ENCODE peak calls at places on chromosomes 4 and X, in nine cellular contexts. One of them, this sample, is unnamed.

GRCh38 chr4:121951570-121952110 is at the start of gene TRPC3:
- DNase-seq in transverse colon: peak
- DNase-seq in stomach: peak
- DNase-seq in A549: no peak
- DNase-seq in sigmoid colon: peak
- DNase-seq in upper lobe of left lung: no peak
- DNase-seq in K562: peak
- DNase-seq in suprapubic skin: peak
- DNase-seq in ovary: peak
- DNase-seq in this sample: no peak

GRCh38 chr4:6987566-6987920 is 55.6 kb upstream of the TADA2B start:
- DNase-seq in transverse colon: no peak
- DNase-seq in ovary: no peak
- DNase-seq in sigmoid colon: no peak
- DNase-seq in upper lobe of left lung: no peak
- DNase-seq in K562: peak
- DNase-seq in suprapubic skin: no peak
- DNase-seq in A549: no peak
- DNase-seq in stomach: no peak
- DNase-seq in this sample: no peak

GRCh38 chr4:120920666-120921065 is 1.9 kb downstream of the PRDM5 start:
- DNase-seq in K562: no peak
- DNase-seq in transverse colon: no peak
- DNase-seq in sigmoid colon: no peak
- DNase-seq in stomach: no peak
- DNase-seq in A549: no peak
- DNase-seq in upper lobe of left lung: no peak
- DNase-seq in suprapubic skin: no peak
- DNase-seq in ovary: no peak
- DNase-seq in this sample: no peak

GRCh38 chr4:82097504-82097903 is 276.3 kb downstream of the HNRNPD start:
- DNase-seq in transverse colon: no peak
- DNase-seq in sigmoid colon: no peak
- DNase-seq in stomach: no peak
- DNase-seq in K562: no peak
- DNase-seq in A549: no peak
- DNase-seq in upper lobe of left lung: no peak
- DNase-seq in suprapubic skin: no peak
- DNase-seq in ovary: no peak
- DNase-seq in this sample: no peak

GRCh38 chrX:109856974-109857373 is 123.9 kb upstream of the ACSL4 start:
- DNase-seq in upper lobe of left lung: no peak
- DNase-seq in K562: peak
- DNase-seq in ovary: no peak
- DNase-seq in sigmoid colon: no peak
- DNase-seq in suprapubic skin: no peak
- DNase-seq in A549: peak
- DNase-seq in transverse colon: no peak
- DNase-seq in stomach: no peak
- DNase-seq in this sample: no peak

GRCh38 chr4:41792166-41792565 is 43.6 kb upstream of the PHOX2B start:
- DNase-seq in upper lobe of left lung: no peak
- DNase-seq in ovary: no peak
- DNase-seq in A549: no peak
- DNase-seq in suprapubic skin: no peak
- DNase-seq in K562: no peak
- DNase-seq in transverse colon: no peak
- DNase-seq in stomach: no peak
- DNase-seq in sigmoid colon: no peak
- DNase-seq in this sample: no peak

GRCh38 chr4:92346289-92346688 is 42.5 kb downstream of the GRID2 start:
- DNase-seq in ovary: no peak
- DNase-seq in sigmoid colon: no peak
- DNase-seq in K562: no peak
- DNase-seq in transverse colon: no peak
- DNase-seq in A549: no peak
- DNase-seq in suprapubic skin: no peak
- DNase-seq in upper lobe of left lung: no peak
- DNase-seq in stomach: no peak
- DNase-seq in this sample: no peak

GRCh38 chr4:83114576-83114975 is at the start of gene PLAC8:
- DNase-seq in suprapubic skin: no peak
- DNase-seq in stomach: peak
- DNase-seq in sigmoid colon: no peak
- DNase-seq in ovary: no peak
- DNase-seq in K562: no peak
- DNase-seq in transverse colon: peak
- DNase-seq in A549: no peak
- DNase-seq in upper lobe of left lung: no peak
- DNase-seq in this sample: no peak

GRCh38 chr4:151569650-151570049 is 160.7 kb downstream of the FHIP1A start:
- DNase-seq in sigmoid colon: no peak
- DNase-seq in stomach: no peak
- DNase-seq in suprapubic skin: no peak
- DNase-seq in upper lobe of left lung: peak
- DNase-seq in A549: no peak
- DNase-seq in transverse colon: no peak
- DNase-seq in ovary: no peak
- DNase-seq in K562: no peak
- DNase-seq in this sample: no peak

GRCh38 chrX:13598877-13599276 is 29.5 kb downstream of the EGFL6 start:
- DNase-seq in A549: peak
- DNase-seq in upper lobe of left lung: no peak
- DNase-seq in K562: peak
- DNase-seq in ovary: no peak
- DNase-seq in transverse colon: no peak
- DNase-seq in stomach: no peak
- DNase-seq in sigmoid colon: no peak
- DNase-seq in suprapubic skin: no peak
- DNase-seq in this sample: no peak

GRCh38 chr4:78168029-78168428 is 110.9 kb downstream of the FRAS1 start:
- DNase-seq in suprapubic skin: no peak
- DNase-seq in stomach: no peak
- DNase-seq in upper lobe of left lung: no peak
- DNase-seq in K562: no peak
- DNase-seq in transverse colon: no peak
- DNase-seq in ovary: no peak
- DNase-seq in A549: no peak
- DNase-seq in sigmoid colon: no peak
- DNase-seq in this sample: no peak

GRCh38 chr4:1859389-1859753 is 3.4 kb upstream of the LETM1 start:
- DNase-seq in sigmoid colon: no peak
- DNase-seq in transverse colon: no peak
- DNase-seq in A549: no peak
- DNase-seq in suprapubic skin: no peak
- DNase-seq in stomach: no peak
- DNase-seq in K562: no peak
- DNase-seq in upper lobe of left lung: no peak
- DNase-seq in ovary: no peak
- DNase-seq in this sample: no peak

GRCh38 chr4:186622788-186623464 is 67.6 kb upstream of the MTNR1A start:
- DNase-seq in suprapubic skin: no peak
- DNase-seq in upper lobe of left lung: no peak
- DNase-seq in K562: no peak
- DNase-seq in sigmoid colon: no peak
- DNase-seq in A549: no peak
- DNase-seq in ovary: no peak
- DNase-seq in stomach: no peak
- DNase-seq in transverse colon: no peak
- DNase-seq in this sample: no peak

GRCh38 chr4:169210516-169211108 is 60.1 kb downstream of the SH3RF1 start:
- DNase-seq in sigmoid colon: no peak
- DNase-seq in stomach: no peak
- DNase-seq in upper lobe of left lung: no peak
- DNase-seq in ovary: no peak
- DNase-seq in transverse colon: no peak
- DNase-seq in suprapubic skin: no peak
- DNase-seq in K562: no peak
- DNase-seq in A549: no peak
- DNase-seq in this sample: no peak

GRCh38 chr4:11505225-11505971 is 76.7 kb upstream of the HS3ST1 start:
- DNase-seq in sigmoid colon: no peak
- DNase-seq in transverse colon: peak
- DNase-seq in A549: peak
- DNase-seq in suprapubic skin: no peak
- DNase-seq in K562: no peak
- DNase-seq in ovary: no peak
- DNase-seq in upper lobe of left lung: no peak
- DNase-seq in stomach: peak
- DNase-seq in this sample: no peak

GRCh38 chr4:129239088-129239487 is 143.1 kb downstream of the C4orf33 start:
- DNase-seq in ovary: no peak
- DNase-seq in K562: no peak
- DNase-seq in upper lobe of left lung: no peak
- DNase-seq in sigmoid colon: no peak
- DNase-seq in stomach: no peak
- DNase-seq in suprapubic skin: no peak
- DNase-seq in A549: peak
- DNase-seq in transverse colon: peak
- DNase-seq in this sample: no peak

GRCh38 chr4:1864076-1865008 is 6.9 kb upstream of the NSD2 start:
- DNase-seq in suprapubic skin: no peak
- DNase-seq in stomach: no peak
- DNase-seq in A549: no peak
- DNase-seq in ovary: no peak
- DNase-seq in transverse colon: no peak
- DNase-seq in upper lobe of left lung: no peak
- DNase-seq in sigmoid colon: no peak
- DNase-seq in K562: no peak
- DNase-seq in this sample: no peak

GRCh38 chr4:84167089-84167488 is 332.0 kb downstream of the NKX6-1 start:
- DNase-seq in sigmoid colon: no peak
- DNase-seq in stomach: no peak
- DNase-seq in transverse colon: no peak
- DNase-seq in A549: no peak
- DNase-seq in upper lobe of left lung: no peak
- DNase-seq in ovary: no peak
- DNase-seq in suprapubic skin: no peak
- DNase-seq in K562: no peak
- DNase-seq in this sample: no peak

DNA sequence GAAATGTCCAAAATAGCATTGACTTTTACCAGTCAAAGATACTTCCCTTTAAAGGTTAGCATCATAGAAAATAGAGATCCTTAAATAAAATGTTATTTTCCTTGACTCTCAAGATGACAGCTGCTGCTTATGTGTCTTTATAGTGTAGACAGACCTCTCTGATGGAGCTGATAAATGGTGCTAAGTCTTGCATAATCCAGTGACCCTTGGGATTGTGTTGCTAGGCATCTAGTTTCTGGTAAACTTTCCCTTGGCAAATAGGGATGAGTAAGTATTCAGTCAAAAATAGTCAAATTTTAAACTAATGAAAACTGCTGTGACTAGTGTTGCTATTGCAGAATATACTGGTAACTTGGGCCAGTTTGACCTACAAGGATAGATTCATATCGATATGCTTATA is 53.6 kb downstream of the MBNL3 start:
- DNase-seq in stomach: no peak
- DNase-seq in ovary: no peak
- DNase-seq in sigmoid colon: no peak
- DNase-seq in upper lobe of left lung: no peak
- DNase-seq in suprapubic skin: no peak
- DNase-seq in A549: no peak
- DNase-seq in K562: no peak
- DNase-seq in transverse colon: no peak
- DNase-seq in this sample: no peak
- TF ChIP-seq EP300 in stomach: no peak
- TF ChIP-seq EP300 in ovary: no peak
- TF ChIP-seq EP300 in sigmoid colon: no peak
- TF ChIP-seq EP300 in upper lobe of left lung: no peak
- TF ChIP-seq EP300 in suprapubic skin: no peak
- TF ChIP-seq EP300 in A549: no peak
- TF ChIP-seq EP300 in K562: no peak
- TF ChIP-seq EP300 in transverse colon: no peak
- TF ChIP-seq EP300 in this sample: no peak

GRCh38 chr4:183191630-183192029 is 92.6 kb downstream of the WWC2 start:
- DNase-seq in A549: no peak
- DNase-seq in upper lobe of left lung: no peak
- DNase-seq in suprapubic skin: no peak
- DNase-seq in K562: no peak
- DNase-seq in transverse colon: no peak
- DNase-seq in ovary: no peak
- DNase-seq in sigmoid colon: no peak
- DNase-seq in stomach: no peak
- DNase-seq in this sample: no peak
- TF ChIP-seq POLR2A in A549: no peak
- TF ChIP-seq POLR2A in upper lobe of left lung: no peak
- TF ChIP-seq POLR2A in suprapubic skin: no peak
- TF ChIP-seq POLR2A in K562: no peak
- TF ChIP-seq POLR2A in transverse colon: no peak
- TF ChIP-seq POLR2A in ovary: no peak
- TF ChIP-seq POLR2A in sigmoid colon: no peak
- TF ChIP-seq POLR2A in stomach: no peak
- TF ChIP-seq POLR2A in this sample: no peak

GRCh38 chr4:152657657-152658056 is 22.1 kb downstream of the TMEM154 start:
- DNase-seq in transverse colon: no peak
- DNase-seq in K562: no peak
- DNase-seq in stomach: no peak
- DNase-seq in upper lobe of left lung: no peak
- DNase-seq in A549: no peak
- DNase-seq in sigmoid colon: no peak
- DNase-seq in suprapubic skin: no peak
- DNase-seq in ovary: no peak
- DNase-seq in this sample: no peak
- TF ChIP-seq EP300 in transverse colon: no peak
- TF ChIP-seq EP300 in K562: no peak
- TF ChIP-seq EP300 in stomach: no peak
- TF ChIP-seq EP300 in upper lobe of left lung: no peak
- TF ChIP-seq EP300 in A549: no peak
- TF ChIP-seq EP300 in sigmoid colon: no peak
- TF ChIP-seq EP300 in suprapubic skin: no peak
- TF ChIP-seq EP300 in ovary: no peak
- TF ChIP-seq EP300 in this sample: no peak

DNA sequence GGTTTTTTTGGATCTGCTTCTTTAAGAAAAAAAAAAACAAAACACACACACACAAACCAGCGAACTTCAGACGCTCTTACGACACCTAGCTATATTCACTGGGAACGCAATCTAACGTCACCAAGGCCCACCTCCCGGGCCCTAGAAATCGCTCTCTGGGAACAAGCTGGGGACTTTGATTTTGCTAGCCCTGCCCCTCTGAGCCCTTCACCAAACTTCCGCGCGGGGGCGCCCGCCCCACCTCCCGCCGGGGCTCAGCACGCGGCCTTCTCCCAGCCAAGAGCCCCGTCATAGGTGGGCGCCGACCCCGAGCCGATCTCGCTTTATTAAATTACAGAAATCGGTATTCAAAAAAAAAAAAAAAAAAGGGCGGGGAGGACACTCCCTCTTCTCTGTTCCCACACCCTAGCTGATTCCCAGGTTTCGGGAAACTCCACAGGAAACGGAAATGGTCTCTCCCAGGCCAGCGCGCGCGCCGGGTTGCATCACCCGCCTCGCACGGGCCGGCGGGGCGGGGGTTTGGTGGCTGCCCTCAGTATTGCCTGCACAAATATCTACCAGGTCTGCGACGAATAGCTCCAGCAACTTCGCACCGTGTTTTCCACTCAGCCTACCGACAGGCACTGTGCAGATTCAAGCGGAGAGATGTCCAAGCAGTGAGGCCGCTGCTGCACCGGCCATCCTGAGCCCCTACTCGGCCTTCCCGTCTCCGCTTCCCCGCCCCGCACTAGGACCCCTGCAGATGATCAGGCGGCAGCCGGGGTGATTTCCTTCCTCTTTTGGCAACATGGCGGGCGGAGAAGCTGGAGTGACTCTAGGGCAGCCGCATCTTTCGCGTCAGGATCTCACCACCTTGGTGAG is at the start of gene EIF2S3:
- DNase-seq in K562: peak
- DNase-seq in stomach: peak
- DNase-seq in transverse colon: peak
- DNase-seq in ovary: peak
- DNase-seq in sigmoid colon: peak
- DNase-seq in A549: peak
- DNase-seq in upper lobe of left lung: peak
- DNase-seq in suprapubic skin: peak
- DNase-seq in this sample: peak
- TF ChIP-seq POLR2A in K562: peak
- TF ChIP-seq POLR2A in stomach: no peak
- TF ChIP-seq POLR2A in transverse colon: peak
- TF ChIP-seq POLR2A in ovary: peak
- TF ChIP-seq POLR2A in sigmoid colon: peak
- TF ChIP-seq POLR2A in A549: peak
- TF ChIP-seq POLR2A in upper lobe of left lung: peak
- TF ChIP-seq POLR2A in suprapubic skin: no peak
- TF ChIP-seq POLR2A in this sample: peak